ENCODE peak calls at places on chromosomes 4 and X, in ten cellular contexts. Y, N, J, H, U, C, S, R, V and Q are unnamed samples. For H3K4me1, the result is how much of the 10 kb centered on the place peaks cover.

GRCh38 chr4:185914583-185915199 is 102.7 kb upstream of the SORBS2 start:
- DNase-seq in Y (no peak), N (no peak), J (peak), H (no peak), U (no peak), C (peak), S (no peak), R (no peak), V (no peak), Q (no peak)

GRCh38 chr4:90443231-90443630 is 316.0 kb downstream of the CCSER1 start:
- DNase-seq in Y (no peak), N (no peak), J (no peak), H (no peak), U (no peak), C (no peak), S (no peak), R (no peak), V (no peak), Q (no peak)

GRCh38 chr4:145909331-145909730 is 29.3 kb downstream of the ZNF827 start:
- DNase-seq in Y (peak), N (no peak), J (no peak), H (peak), U (peak), C (no peak), S (peak), R (no peak), V (no peak), Q (peak)

GRCh38 chr4:115489284-115489683 is 375.9 kb upstream of the NDST4 start:
- DNase-seq in Y (no peak), N (no peak), J (no peak), H (no peak), U (no peak), C (no peak), S (no peak), R (no peak), V (no peak), Q (no peak)

GRCh38 chrX:145609951-145610511 is 207.6 kb upstream of the SLITRK2 start:
- DNase-seq in Y (no peak), N (no peak), J (no peak), H (no peak), U (no peak), C (peak), S (no peak), R (no peak), V (no peak), Q (no peak)

GRCh38 chr4:56245547-56246229 is 141.6 kb downstream of the AASDH start:
- DNase-seq in Y (no peak), N (peak), J (no peak), H (no peak), U (no peak), C (peak), S (no peak), R (no peak), V (no peak), Q (no peak)

GRCh38 chr4:1471443-1472147 is 65.4 kb upstream of the NKX1-1 start:
- DNase-seq in Y (peak), N (no peak), J (no peak), H (no peak), U (no peak), C (no peak), S (peak), R (no peak), V (no peak), Q (peak)

GRCh38 chrX:44310227-44310626 is 33.2 kb downstream of the EFHC2 start:
- DNase-seq in Y (no peak), N (no peak), J (no peak), H (no peak), U (no peak), C (no peak), S (no peak), R (no peak), V (no peak), Q (no peak)

GRCh38 chr4:168221298-168221697 is 97.3 kb downstream of the DDX60 start:
- DNase-seq in Y (no peak), N (no peak), J (peak), H (no peak), U (no peak), C (peak), S (no peak), R (no peak), V (no peak), Q (no peak)

GRCh38 chrX:135740683-135741149 is 27.3 kb downstream of the CT45A3 start:
- DNase-seq in Y (peak), N (no peak), J (peak), H (no peak), U (peak), C (no peak), S (no peak), R (no peak), V (peak), Q (no peak)

GRCh38 chr4:37664696-37665095 is 21.5 kb downstream of the RELL1 start:
- DNase-seq in Y (peak), N (no peak), J (no peak), H (peak), U (no peak), C (no peak), S (no peak), R (no peak), V (no peak), Q (no peak)

GRCh38 chr4:109072595-109072994 is 229.9 kb downstream of the COL25A1 start:
- DNase-seq in Y (no peak), N (peak), J (no peak), H (no peak), U (no peak), C (peak), S (no peak), R (no peak), V (no peak), Q (no peak)

GRCh38 chrX:30023451-30023850 is 191.9 kb upstream of the MAGEB2 start:
- DNase-seq in Y (no peak), N (no peak), J (no peak), H (no peak), U (no peak), C (peak), S (no peak), R (no peak), V (no peak), Q (no peak)

GRCh38 chr4:174775366-174775765 is 53.7 kb downstream of the GLRA3 start:
- DNase-seq in Y (no peak), N (no peak), J (no peak), H (no peak), U (no peak), C (no peak), S (no peak), R (no peak), V (no peak), Q (no peak)

GRCh38 chr4:173230077-173230476 is 61.5 kb downstream of the GALNT7 start:
- DNase-seq in Y (no peak), N (no peak), J (no peak), H (no peak), U (no peak), C (no peak), S (no peak), R (no peak), V (no peak), Q (no peak)

GRCh38 chr4:173237152-173237551 is 68.5 kb downstream of the GALNT7 start:
- DNase-seq in Y (no peak), N (no peak), J (no peak), H (no peak), U (no peak), C (no peak), S (no peak), R (no peak), V (no peak), Q (no peak)

GRCh38 chr4:173227753-173228152 is 59.1 kb downstream of the GALNT7 start:
- DNase-seq in Y (no peak), N (no peak), J (no peak), H (no peak), U (no peak), C (no peak), S (no peak), R (no peak), V (no peak), Q (no peak)

GRCh38 chr4:173235050-173235449 is 66.4 kb downstream of the GALNT7 start:
- DNase-seq in Y (no peak), N (no peak), J (no peak), H (no peak), U (no peak), C (no peak), S (no peak), R (no peak), V (no peak), Q (no peak)

DNA sequence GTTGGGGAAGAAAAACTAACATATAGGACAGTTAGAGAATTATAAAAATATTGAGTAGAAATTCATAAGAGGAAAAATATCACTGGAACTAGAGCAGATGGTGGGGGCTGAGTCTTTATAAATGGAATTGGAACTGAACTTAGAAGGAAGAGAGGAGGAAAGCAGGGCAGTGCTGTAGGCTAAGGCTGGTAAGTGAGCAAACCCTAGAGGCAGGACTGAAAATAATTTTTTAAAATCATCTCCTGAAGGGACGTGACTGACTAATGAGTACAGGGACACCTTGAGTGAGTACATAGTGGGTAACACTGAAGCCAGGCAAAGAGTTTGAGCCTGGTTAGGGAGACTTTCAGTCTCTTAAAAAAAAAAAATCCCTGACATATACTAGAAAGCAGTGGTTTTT is 63.3 kb downstream of the GALNT7 start:
- DNase-seq in Y (no peak), N (peak), J (peak), H (no peak), U (no peak), C (peak), S (no peak), R (no peak), V (no peak), Q (no peak)
- H3K27ac ChIP-seq in Y (no peak), N (no peak), J (peak), H (no peak), U (no peak), C (no peak), S (no peak), R (no peak), V (no peak), Q (no peak)

DNA sequence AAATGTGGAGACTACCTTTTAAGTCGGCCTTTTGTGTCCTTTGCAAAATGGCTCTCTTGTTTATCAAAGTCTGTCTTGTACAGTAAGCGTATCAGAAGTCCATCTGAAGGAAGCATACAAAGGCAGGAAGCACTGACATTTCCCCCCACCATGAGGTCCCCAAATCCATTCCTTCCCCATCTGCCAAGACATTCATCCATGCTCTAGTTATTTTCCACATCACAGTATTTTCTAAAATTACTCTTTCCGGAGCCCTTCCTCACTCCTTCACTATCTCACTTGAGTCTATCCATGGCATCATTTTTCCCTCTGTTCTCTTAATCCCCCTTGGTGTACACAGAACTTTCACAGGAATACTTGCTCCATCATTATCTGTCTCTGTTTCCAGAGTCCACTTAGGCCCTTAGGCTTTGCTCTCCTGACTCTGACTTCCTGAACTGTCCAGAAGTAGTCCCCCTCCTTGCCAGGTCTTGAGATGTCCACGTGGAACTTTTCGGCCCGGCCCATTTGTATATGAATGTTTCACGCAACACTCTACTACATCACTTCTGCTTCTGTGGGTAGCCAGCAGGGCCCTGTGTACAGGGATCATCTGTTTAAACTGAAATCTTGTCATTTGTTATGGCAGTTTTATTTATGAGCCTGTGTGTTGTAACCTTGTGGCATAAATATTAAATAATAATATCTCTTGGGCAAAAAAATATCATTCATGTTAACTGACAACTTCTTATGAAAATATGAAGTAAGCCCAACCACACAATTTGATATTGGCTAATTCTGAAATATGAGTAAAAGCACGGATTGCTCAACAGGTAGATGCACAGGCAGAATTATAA is 2.0 kb downstream of the SEL1L3 start:
- DNase-seq in Y (no peak), N (peak), J (peak), H (no peak), U (peak), C (no peak), S (no peak), R (peak), V (no peak), Q (no peak)
- H3K4me1 ChIP-seq in Y (under half), N (under half), J (under half), H (under half), U (half or more), C (under half), S (under half), R (under half), V (under half), Q (under half)

DNA sequence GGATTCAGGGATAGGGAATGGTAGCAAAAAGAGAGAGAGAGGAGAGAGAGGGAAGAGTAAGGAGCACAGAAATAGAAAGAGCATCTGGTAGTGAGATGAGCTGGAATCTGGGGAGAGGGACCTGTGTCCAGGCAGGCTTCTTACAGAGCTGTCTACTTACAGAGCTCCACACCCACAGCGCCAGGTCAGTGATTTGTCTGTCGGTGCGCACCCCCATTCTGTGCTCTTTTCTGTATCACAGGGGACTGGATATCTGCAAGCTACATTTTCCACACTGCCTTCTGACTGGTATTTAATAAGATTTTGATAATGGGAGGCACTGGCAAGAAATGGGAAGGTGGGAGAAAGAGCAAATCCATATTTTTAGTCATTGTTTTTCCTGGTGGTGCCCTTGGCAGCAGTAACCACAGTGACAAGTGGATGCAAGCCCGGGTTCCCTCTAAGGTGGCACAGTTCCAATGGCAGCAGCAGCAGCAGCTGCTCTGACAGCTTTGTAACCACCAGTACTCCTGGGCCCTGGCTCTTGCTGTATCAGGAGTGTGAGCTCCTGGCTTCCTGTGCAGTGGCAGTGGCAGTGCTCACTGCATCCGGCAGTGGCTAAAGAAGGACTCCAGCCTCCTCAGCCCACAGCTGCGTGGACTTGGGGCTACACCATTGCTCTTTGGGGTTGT is 300.5 kb downstream of the TRIML1 start:
- DNase-seq in Y (peak), N (no peak), J (no peak), H (peak), U (peak), C (no peak), S (no peak), R (no peak), V (no peak), Q (no peak)
- TF ChIP-seq CTCF in Y (no peak), N (no peak), J (no peak), H (no peak), U (no peak), C (no peak), S (no peak), R (no peak), V (no peak), Q (no peak)

GRCh38 chr4:51932684-51933083 is 87.5 kb downstream of the LRRC66 start:
- DNase-seq in Y (no peak), N (no peak), J (no peak), H (no peak), U (no peak), C (no peak), S (no peak), R (no peak), V (no peak), Q (no peak)

GRCh38 chr4:51931461-51931860 is 88.5 kb downstream of the DCUN1D4 start:
- DNase-seq in Y (no peak), N (no peak), J (no peak), H (no peak), U (no peak), C (peak), S (no peak), R (no peak), V (no peak), Q (no peak)

GRCh38 chr4:51930557-51930956 is 87.6 kb downstream of the DCUN1D4 start:
- DNase-seq in Y (no peak), N (no peak), J (no peak), H (no peak), U (no peak), C (peak), S (no peak), R (no peak), V (no peak), Q (no peak)

GRCh38 chr4:51932261-51932660 is 87.9 kb downstream of the LRRC66 start:
- DNase-seq in Y (no peak), N (no peak), J (no peak), H (no peak), U (no peak), C (peak), S (no peak), R (no peak), V (no peak), Q (no peak)
- H3K27ac ChIP-seq in Y (no peak), N (no peak), J (no peak), H (no peak), U (no peak), C (no peak), S (no peak), R (no peak), V (no peak), Q (no peak)

GRCh38 chrX:78106651-78106986 is 2.6 kb downstream of the PGK1 start:
- DNase-seq in Y (no peak), N (no peak), J (peak), H (no peak), U (no peak), C (no peak), S (no peak), R (no peak), V (no peak), Q (no peak)
- H3K4me1 ChIP-seq in Y (under half), N (under half), J (under half), H (under half), U (under half), C (under half), S (under half), R (under half), V (under half), Q (under half)

DNA sequence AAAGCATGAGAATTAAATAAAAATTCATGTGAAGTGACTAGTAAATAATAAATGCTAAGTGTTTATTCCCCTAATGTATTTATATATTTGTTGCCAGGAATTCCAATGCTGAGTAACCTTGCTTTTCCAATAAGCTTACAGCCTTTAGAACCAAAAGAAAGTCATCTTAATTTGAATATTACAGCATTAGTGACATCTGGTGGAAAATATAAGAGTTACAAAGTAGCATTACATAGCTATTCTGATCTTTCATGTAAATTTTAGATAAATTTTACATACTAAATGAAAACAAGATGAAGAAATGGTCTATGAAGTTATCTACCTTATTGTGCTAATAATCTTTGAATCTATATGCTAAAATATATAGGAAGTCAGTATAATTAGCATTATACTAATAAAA is 10.4 kb downstream of the MAD2L1 start:
- DNase-seq in Y (no peak), N (peak), J (peak), H (no peak), U (no peak), C (peak), S (no peak), R (no peak), V (no peak), Q (no peak)
- TF ChIP-seq CTCF in Y (peak), N (peak), J (no peak), H (no peak), U (no peak), C (no peak), S (no peak), R (peak), V (peak), Q (peak)

DNA sequence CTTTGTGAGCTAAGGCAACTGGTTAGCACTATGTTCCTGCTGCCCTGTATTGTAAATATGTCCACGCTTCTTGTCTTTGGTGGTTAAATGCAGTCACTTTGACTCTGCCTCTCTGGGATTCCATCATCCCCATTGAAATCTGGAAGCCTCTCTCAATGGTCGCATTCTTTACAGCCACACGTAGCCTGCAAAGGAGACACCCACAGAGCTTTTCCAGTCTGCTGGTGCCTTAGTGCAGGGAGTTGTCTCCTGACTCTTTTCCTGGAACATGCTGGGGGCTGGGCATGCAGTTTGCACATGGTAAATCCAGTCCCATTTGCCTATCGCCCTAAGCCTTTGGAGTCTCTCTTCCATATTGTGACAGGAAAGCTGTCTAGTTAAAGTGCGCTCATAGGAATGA is 33.9 kb downstream of the COQ2 start:
- DNase-seq in Y (peak), N (no peak), J (no peak), H (no peak), U (no peak), C (no peak), S (no peak), R (no peak), V (no peak), Q (no peak)
- H3K27ac ChIP-seq in Y (no peak), N (no peak), J (no peak), H (no peak), U (no peak), C (no peak), S (no peak), R (no peak), V (no peak), Q (no peak)

DNA sequence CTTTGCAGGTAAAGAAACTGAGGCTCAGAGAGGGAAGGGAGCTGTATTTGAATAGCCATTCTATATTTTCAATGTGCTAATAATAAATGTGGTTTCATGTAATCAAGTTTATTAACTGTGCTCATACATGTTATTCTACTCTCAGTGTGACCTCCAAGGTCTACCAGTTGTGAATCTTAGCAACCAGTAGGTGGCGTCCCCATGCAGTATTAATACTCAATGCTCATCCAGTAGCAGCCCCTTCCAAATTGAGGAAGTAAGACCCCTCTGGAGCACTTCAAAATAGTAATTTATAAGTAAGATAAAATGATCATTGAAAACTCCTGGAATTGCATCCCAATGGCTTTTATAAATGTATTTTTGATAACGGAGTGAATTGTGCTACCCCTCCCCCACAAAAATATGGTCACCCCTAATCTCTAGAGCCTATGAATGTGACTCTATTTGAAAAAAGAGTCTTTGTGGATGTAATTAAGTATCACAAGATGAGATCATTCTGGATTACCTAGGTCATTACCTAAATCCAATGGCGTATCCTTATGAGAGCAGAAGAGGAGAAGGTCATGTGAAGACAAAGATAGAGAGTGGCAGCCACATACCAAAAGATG is 20.4 kb upstream of the SEPSECS start:
- DNase-seq in Y (no peak), N (peak), J (peak), H (peak), U (peak), C (peak), S (no peak), R (peak), V (peak), Q (no peak)
- H3K4me1 ChIP-seq in Y (under half), N (under half), J (under half), H (under half), U (under half), C (under half), S (under half), R (under half), V (under half), Q (under half)